ENCODE peak calls at places on chromosomes 16 and 17, in eight cellular contexts. J, R, W, D, Y, O, L and F are unnamed samples.

GRCh38 chr17:73613947-73614655 is 30.1 kb downstream of the SDK2 start:
- DNase-seq in R (no peak), J (no peak), D (no peak), Y (peak; percentile 74), L (no peak), O (no peak), W (no peak), F (no peak)

GRCh38 chr17:29103341-29103740 is 60.4 kb downstream of the PIPOX start:
- DNase-seq in W (no peak), Y (no peak), L (no peak), O (no peak), J (no peak), R (no peak), D (no peak), F (no peak)

GRCh38 chr16:28098959-28099945 is 35.7 kb upstream of the GSG1L start:
- DNase-seq in W (peak; percentile 11), R (no peak), L (no peak), J (no peak), O (no peak), Y (no peak), D (no peak), F (no peak)

GRCh38 chr17:47957591-47958490 is at the start of gene PRR15L:
- DNase-seq in W (peak; percentile 88), L (no peak), J (no peak), O (peak; percentile 84), Y (no peak), D (no peak), R (no peak), F (no peak)

GRCh38 chr17:81002409-81003361 is 11.0 kb downstream of the CHMP6 start:
- DNase-seq in L (peak; percentile 40), D (peak; percentile 63), J (no peak), O (no peak), R (peak; percentile 62), W (peak; percentile 91), Y (peak; percentile 65), F (no peak)

GRCh38 chr17:31494259-31495048 is 103.0 kb downstream of the RAB11FIP4 start:
- DNase-seq in L (no peak), D (no peak), R (no peak), Y (peak; percentile 67), O (no peak), J (peak; percentile 75), W (no peak), F (no peak)

GRCh38 chr17:72590382-72590781 is 469.6 kb downstream of the SOX9 start:
- DNase-seq in W (no peak), O (no peak), J (no peak), Y (peak; percentile 73), D (no peak), R (no peak), L (peak; percentile 33), F (no peak)

GRCh38 chr16:694187-694862 is 4.1 kb upstream of the WDR24 start:
- DNase-seq in L (no peak), D (no peak), R (no peak), O (no peak), J (no peak), Y (no peak), W (no peak), F (no peak)

GRCh38 chr17:77385750-77386501 is 245.2 kb downstream of the SEC14L1 start:
- DNase-seq in W (no peak), O (peak; percentile 56), R (no peak), D (peak; percentile 61), L (no peak), Y (no peak), J (no peak), F (no peak)

DNA sequence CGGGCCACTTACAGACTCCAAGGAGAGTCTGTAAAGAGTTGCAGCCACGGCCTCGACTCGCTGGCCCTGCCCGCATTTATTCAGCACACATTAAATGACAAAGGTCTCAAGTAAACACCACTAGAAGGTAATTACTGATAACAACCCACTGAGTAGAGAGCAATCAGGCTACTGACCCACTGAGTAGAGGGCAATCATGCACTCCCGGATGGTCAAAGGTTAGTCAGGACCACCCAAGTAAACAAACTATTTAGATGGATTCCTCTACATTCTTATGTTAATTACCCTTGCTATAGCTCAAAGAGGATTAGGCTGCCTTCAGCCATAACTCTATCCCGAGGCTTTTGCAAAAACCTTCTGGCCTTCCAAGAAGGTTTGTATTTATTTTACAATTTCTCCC is 30.7 kb upstream of the ZNF267 start:
- DNase-seq in Y (no peak), L (no peak), J (no peak), W (no peak), D (no peak), O (no peak), R (no peak), F (no peak)
- H3K9me3 ChIP-seq in Y (peaks cover 3% of the 10 kb centered on the region), L (peaks cover 55% of the 10 kb centered on the region), J (no peaks in the 10 kb centered on the region), W (peaks cover 14% of the 10 kb centered on the region), D (peaks cover 73% of the 10 kb centered on the region), O (peaks cover 7% of the 10 kb centered on the region), R (no peaks in the 10 kb centered on the region), F (no peaks in the 10 kb centered on the region)

GRCh38 chr17:19614900-19615299 is 33.7 kb upstream of the ALDH3A2 start:
- DNase-seq in O (no peak), J (no peak), Y (no peak), D (no peak), L (no peak), W (no peak), R (no peak), F (no peak)

GRCh38 chr17:19621697-19622096 is 26.9 kb upstream of the ALDH3A2 start:
- DNase-seq in O (no peak), L (no peak), Y (no peak), W (no peak), D (no peak), R (no peak), J (no peak), F (no peak)

GRCh38 chr17:19619705-19620325 is 28.7 kb upstream of the ALDH3A2 start:
- DNase-seq in Y (no peak), W (no peak), R (no peak), L (no peak), O (no peak), J (no peak), D (no peak), F (no peak)

GRCh38 chr17:19613979-19614378 is 34.6 kb upstream of the ALDH3A2 start:
- DNase-seq in W (no peak), L (no peak), R (no peak), D (no peak), Y (no peak), J (no peak), O (no peak), F (no peak)

GRCh38 chr17:19618015-19618414 is 30.5 kb upstream of the ALDH3A2 start:
- DNase-seq in L (no peak), W (no peak), O (no peak), J (no peak), D (no peak), R (no peak), Y (no peak), F (no peak)
- H3K9me3 ChIP-seq in L (peaks cover 40% of the 10 kb centered on the region), W (peaks cover 30% of the 10 kb centered on the region), O (peaks cover 22% of the 10 kb centered on the region), J (peaks cover 8% of the 10 kb centered on the region), D (peaks cover 60% of the 10 kb centered on the region), R (no peaks in the 10 kb centered on the region), Y (peaks cover 3% of the 10 kb centered on the region), F (peaks cover 19% of the 10 kb centered on the region)

GRCh38 chr16:56181401-56181800 is 9.9 kb upstream of the GNAO1 start:
- DNase-seq in R (no peak), J (no peak), O (no peak), L (no peak), D (no peak), Y (no peak), W (no peak), F (no peak)
- H3K9me3 ChIP-seq in R (no peaks in the 10 kb centered on the region), J (no peaks in the 10 kb centered on the region), O (no peaks in the 10 kb centered on the region), L (peaks cover 24% of the 10 kb centered on the region), D (peaks cover 42% of the 10 kb centered on the region), Y (no peaks in the 10 kb centered on the region), W (peaks cover 5% of the 10 kb centered on the region), F (peaks cover 6% of the 10 kb centered on the region)

DNA sequence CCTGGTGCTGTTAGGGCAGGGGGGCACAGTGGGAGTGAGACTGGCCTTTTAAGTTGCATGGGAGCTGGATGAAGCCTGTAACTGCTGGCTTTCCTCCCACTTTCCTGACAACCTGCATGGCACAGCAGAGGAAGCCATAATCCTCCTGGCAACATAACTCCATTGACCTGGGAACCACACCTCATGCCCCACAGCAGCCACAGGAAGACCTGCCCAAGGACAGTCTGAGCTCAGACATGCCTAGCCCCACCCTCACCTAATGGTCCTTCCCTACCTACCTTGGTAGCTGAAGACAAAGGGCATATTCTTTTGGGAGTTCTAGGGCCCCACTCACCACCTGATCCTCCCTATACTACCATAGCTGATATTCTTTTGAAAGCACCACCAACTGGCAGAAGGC is 482.2 kb upstream of the TOM1L1 start:
- DNase-seq in J (no peak), W (no peak), D (no peak), O (no peak), Y (peak; percentile 78), L (no peak), R (no peak), F (no peak)
- H3K9me3 ChIP-seq in J (no peaks in the 10 kb centered on the region), W (peaks cover 29% of the 10 kb centered on the region), D (peaks cover 53% of the 10 kb centered on the region), O (no peaks in the 10 kb centered on the region), Y (peaks cover 2% of the 10 kb centered on the region), L (peaks cover 5% of the 10 kb centered on the region), R (no peaks in the 10 kb centered on the region), F (no peaks in the 10 kb centered on the region)

GRCh38 chr17:514584-514983 is 162.0 kb upstream of the RPH3AL start:
- DNase-seq in O (no peak), R (no peak), L (no peak), Y (no peak), W (no peak), D (no peak), J (no peak), F (no peak)
- H3K9me3 ChIP-seq in O (no peaks in the 10 kb centered on the region), R (no peaks in the 10 kb centered on the region), L (no peaks in the 10 kb centered on the region), Y (no peaks in the 10 kb centered on the region), W (no peaks in the 10 kb centered on the region), D (no peaks in the 10 kb centered on the region), J (no peaks in the 10 kb centered on the region), F (no peaks in the 10 kb centered on the region)